ENCODE peak calls at places on chromosomes 13 and 19, in nine cellular contexts. Q is AG04450; B is PC-3; N is lung; J is effector memory CD4-positive, alpha-beta T cell; W is psoas muscle; K is esophagus squamous epithelium; T is cardiac muscle cell; A is left lung. S is an unnamed sample.
A peak's percentile ranks its signal among the peaks of the same experiment; 100 is the strongest.

GRCh38 chr19:3014135-3014534 is 14.9 kb downstream of the TLE2 start:
- DNase-seq in K (no peak), Q (no peak), B (no peak), A (no peak), W (no peak), N (no peak), T (no peak), J (no peak), S (no peak)

GRCh38 chr13:68439821-68440220 is 1209.7 kb upstream of the PCDH9 start:
- DNase-seq in K (no peak), T (no peak), W (no peak), Q (no peak), N (no peak), A (no peak), J (no peak), B (peak; percentile 85), S (no peak)

GRCh38 chr19:50719566-50719965 is at the start of gene SHANK1:
- DNase-seq in K (no peak), N (no peak), A (no peak), J (no peak), W (no peak), B (no peak), T (peak; percentile 43), Q (no peak), S (no peak)

GRCh38 chr13:46206138-46206537 is 5.6 kb upstream of the LRRC63 start:
- DNase-seq in Q (no peak), A (no peak), B (peak; percentile 43), W (no peak), K (no peak), J (no peak), T (no peak), N (no peak), S (no peak)

GRCh38 chr13:61144301-61144700 is 271.3 kb downstream of the PCDH20 start:
- DNase-seq in B (no peak), J (no peak), Q (no peak), A (no peak), W (no peak), T (no peak), K (no peak), N (no peak), S (no peak)

GRCh38 chr13:44404261-44405139 is 30.9 kb downstream of the SERP2 start:
- DNase-seq in W (no peak), Q (no peak), T (no peak), N (no peak), A (no peak), B (no peak), K (no peak), J (no peak), S (no peak)

GRCh38 chr13:97211986-97212385 is 10.1 kb upstream of the MBNL2 start:
- DNase-seq in A (no peak), B (no peak), K (no peak), Q (no peak), T (no peak), N (no peak), W (no peak), J (no peak), S (no peak)

GRCh38 chr19:39870171-39870971 is 24.2 kb upstream of the FBL start:
- DNase-seq in T (peak; percentile 11), Q (no peak), B (no peak), N (no peak), J (no peak), A (no peak), W (no peak), K (no peak), S (no peak)

GRCh38 chr13:71240906-71241305 is 626.1 kb downstream of the DACH1 start:
- DNase-seq in W (no peak), J (no peak), N (no peak), T (peak; percentile 15), Q (no peak), B (peak; percentile 35), A (no peak), K (no peak), S (no peak)

GRCh38 chr19:46495789-46496099 is at the start of gene PNMA8B:
- DNase-seq in W (peak; percentile 69), T (peak; percentile 96), J (no peak), A (peak; percentile 77), Q (no peak), K (no peak), N (no peak), B (no peak), S (peak; percentile 59)

GRCh38 chr19:5522106-5522505 is 45.6 kb downstream of the TINCR start:
- DNase-seq in J (no peak), K (no peak), T (no peak), B (no peak), A (no peak), W (no peak), N (no peak), Q (no peak), S (no peak)

GRCh38 chr19:56162258-56162657 is 13.6 kb upstream of the GALP start:
- DNase-seq in J (no peak), N (no peak), B (peak; percentile 15), A (no peak), T (no peak), W (no peak), Q (no peak), K (no peak), S (no peak)

GRCh38 chr19:40252395-40252794 is 25.9 kb upstream of the CCNP start:
- DNase-seq in N (no peak), W (no peak), Q (no peak), A (no peak), B (no peak), T (no peak), J (no peak), K (no peak), S (no peak)

GRCh38 chr19:47176627-47177090 is 46.0 kb downstream of the SAE1 start:
- DNase-seq in Q (peak; percentile 85), A (no peak), K (no peak), B (no peak), W (no peak), J (peak; percentile 30), N (no peak), T (no peak), S (peak; percentile 78)

GRCh38 chr13:44278164-44278563 is 95.5 kb upstream of the SERP2 start:
- DNase-seq in Q (no peak), B (no peak), K (no peak), A (no peak), J (no peak), T (no peak), N (no peak), W (no peak), S (no peak)

GRCh38 chr19:6376512-6377193 is 920 bp upstream of the PSPN start:
- DNase-seq in T (no peak), Q (no peak), W (no peak), A (no peak), K (no peak), N (no peak), J (no peak), B (no peak), S (no peak)

GRCh38 chr13:48843630-48844380 is 131.9 kb upstream of the FNDC3A start:
- DNase-seq in Q (no peak), T (no peak), N (no peak), A (no peak), B (no peak), J (no peak), K (no peak), W (no peak), S (no peak)
- H3K4me3 ChIP-seq in Q (no peak overlapping the region), T (no peak overlapping the region), N (no peak overlapping the region), A (no peak overlapping the region), B (no peak overlapping the region), J (no peak overlapping the region), K (no peak overlapping the region), W (no peak overlapping the region), S (no peak overlapping the region)

DNA sequence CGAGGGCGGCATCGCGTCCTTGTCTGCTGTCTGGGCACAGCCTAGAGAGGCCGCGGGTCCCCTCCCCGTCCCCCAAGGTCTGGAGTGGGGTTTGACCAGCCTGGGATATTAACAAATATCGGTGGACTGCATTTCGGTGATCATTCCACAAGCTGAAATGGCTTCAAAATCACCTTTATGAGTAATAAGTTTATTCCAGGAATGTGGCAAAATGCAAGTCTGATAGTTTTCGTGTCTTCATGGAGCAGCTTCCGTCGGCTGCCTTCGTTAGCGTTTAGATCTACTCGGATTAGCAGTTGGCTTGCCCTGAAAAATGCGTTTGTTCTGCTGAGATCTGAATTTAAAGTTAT is 1.1 kb upstream of the GJA3 start:
- DNase-seq in N (no peak), W (no peak), B (no peak), Q (no peak), K (no peak), A (no peak), T (no peak), J (no peak), S (no peak)
- H3K4me3 ChIP-seq in N (no peak overlapping the region), W (no peak overlapping the region), B (no peak overlapping the region), Q (peak overlapping the region; percentile 71), K (peak overlapping the region; percentile 54), A (peak overlapping the region; percentile 45), T (peak overlapping the region; percentile 94), J (peak overlapping the region; percentile 56), S (peak overlapping the region; percentile 76)

DNA sequence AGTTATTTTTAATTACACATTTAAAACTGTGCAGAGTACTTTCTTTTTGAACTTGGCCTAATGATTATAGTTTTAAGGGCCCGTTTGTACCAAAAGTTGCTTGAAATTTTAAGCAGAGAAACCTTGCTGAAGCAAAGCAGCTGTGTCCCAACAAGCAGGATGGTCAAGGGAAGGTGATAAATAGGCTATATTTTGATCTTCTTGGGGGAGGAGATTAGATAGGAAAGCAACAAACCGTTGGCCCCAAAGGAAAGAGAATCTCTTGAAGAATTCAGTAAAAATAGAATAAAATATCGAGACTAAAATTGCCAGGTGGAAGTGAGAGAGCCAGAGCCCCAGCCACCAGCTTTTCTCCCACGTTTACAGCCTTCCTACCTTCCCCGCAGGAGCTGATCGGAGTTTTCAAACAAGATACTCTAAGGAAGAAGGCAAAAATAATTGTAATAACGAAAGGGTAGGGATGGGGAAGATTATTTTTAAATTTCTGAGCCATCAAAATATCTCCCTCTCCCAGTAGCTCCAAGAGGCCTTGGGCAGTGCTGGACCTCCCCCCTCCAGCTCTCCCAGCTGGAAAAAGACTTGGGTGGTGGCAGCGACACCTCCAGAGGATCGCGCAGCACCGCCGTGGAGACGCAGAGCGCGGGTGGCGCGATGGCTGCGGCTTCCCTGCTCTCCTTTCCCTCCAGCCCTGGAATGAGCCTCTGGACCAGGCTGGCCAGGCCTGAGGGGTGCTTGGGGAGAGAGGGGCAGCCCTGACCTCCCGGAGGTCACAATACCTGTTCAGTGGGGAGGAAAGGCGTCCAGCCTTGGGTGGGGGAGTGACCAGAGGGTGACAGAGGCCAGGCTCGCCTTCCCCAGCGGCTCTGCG is 5.8 kb downstream of the ZIC2 start:
- DNase-seq in A (no peak), W (no peak), Q (no peak), N (no peak), J (no peak), B (no peak), K (no peak), T (peak; percentile 27), S (no peak)
- H3K4me3 ChIP-seq in A (no peak overlapping the region), W (no peak overlapping the region), Q (no peak overlapping the region), N (no peak overlapping the region), J (no peak overlapping the region), B (no peak overlapping the region), K (no peak overlapping the region), T (no peak overlapping the region), S (no peak overlapping the region)

DNA sequence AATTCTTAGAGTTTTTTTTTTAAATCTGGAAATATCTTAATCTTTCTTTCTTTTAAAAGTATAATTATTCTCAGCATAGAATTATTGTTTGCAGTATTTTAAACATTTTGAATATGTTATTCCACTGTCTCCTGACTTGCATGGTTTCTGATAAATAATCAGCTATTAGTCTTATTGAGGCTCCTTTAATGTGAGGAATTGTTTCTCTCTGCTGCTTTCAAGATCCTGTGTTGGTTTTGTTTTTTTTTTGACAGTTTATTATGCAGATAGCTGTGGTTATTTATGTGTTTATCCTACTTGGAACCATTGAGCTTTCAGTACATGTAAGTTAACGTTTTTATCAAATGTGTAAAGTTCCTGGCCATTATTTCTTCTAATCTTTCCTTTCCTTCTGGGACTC is 477.9 kb upstream of the HTR2A start:
- DNase-seq in B (no peak), T (no peak), J (no peak), W (no peak), K (no peak), N (no peak), A (no peak), Q (no peak), S (no peak)
- H3K4me3 ChIP-seq in B (no peak overlapping the region), T (no peak overlapping the region), J (no peak overlapping the region), W (no peak overlapping the region), K (no peak overlapping the region), N (no peak overlapping the region), A (no peak overlapping the region), Q (no peak overlapping the region), S (no peak overlapping the region)

S was measured in Jurkat, Clone E6-1.